ENCODE peak calls at places on chromosomes 13 and 19, in five cellular contexts. X is DND-41, D is fibroblast of lung, M is mesendoderm, W is MM.1S. A is an unnamed sample. For H3K4me1, the result is how much of the 10 kb centered on the place peaks cover.

GRCh38 chr19:33492090-33492489 is 29.5 kb downstream of the PEPD start:
- DNase-seq in D (no peak), X (no peak), W (no peak), M (no peak), A (no peak)

GRCh38 chr19:12670159-12670928 is 3.7 kb downstream of the WDR83 start:
- DNase-seq in W (no peak), M (no peak), D (no peak), X (peak), A (no peak)

GRCh38 chr13:113118328-113119021 is 4.1 kb upstream of the F10 start:
- DNase-seq in D (no peak), M (no peak), X (no peak), W (no peak), A (no peak)

GRCh38 chr19:43782689-43783231 is 2.0 kb upstream of the KCNN4 start:
- DNase-seq in X (no peak), M (no peak), D (no peak), W (no peak), A (peak)

GRCh38 chr13:45398862-45399261 is 19.3 kb downstream of the SLC25A30 start:
- DNase-seq in M (no peak), X (no peak), D (no peak), W (no peak), A (no peak)

GRCh38 chr13:89115307-89115706 is 1444.1 kb downstream of the SLITRK5 start:
- DNase-seq in M (peak), X (no peak), D (no peak), W (no peak), A (no peak)

GRCh38 chr13:91647361-91647970 is 249.0 kb downstream of the GPC5 start:
- DNase-seq in X (peak), W (no peak), M (peak), D (peak), A (peak)

GRCh38 chr13:99313473-99313872 is 6.3 kb upstream of the GPR183 start:
- DNase-seq in D (no peak), X (no peak), M (peak), W (no peak), A (no peak)

GRCh38 chr13:26743971-26744370 is 16.6 kb downstream of the GPR12 start:
- DNase-seq in D (no peak), M (no peak), W (no peak), X (no peak), A (no peak)

DNA sequence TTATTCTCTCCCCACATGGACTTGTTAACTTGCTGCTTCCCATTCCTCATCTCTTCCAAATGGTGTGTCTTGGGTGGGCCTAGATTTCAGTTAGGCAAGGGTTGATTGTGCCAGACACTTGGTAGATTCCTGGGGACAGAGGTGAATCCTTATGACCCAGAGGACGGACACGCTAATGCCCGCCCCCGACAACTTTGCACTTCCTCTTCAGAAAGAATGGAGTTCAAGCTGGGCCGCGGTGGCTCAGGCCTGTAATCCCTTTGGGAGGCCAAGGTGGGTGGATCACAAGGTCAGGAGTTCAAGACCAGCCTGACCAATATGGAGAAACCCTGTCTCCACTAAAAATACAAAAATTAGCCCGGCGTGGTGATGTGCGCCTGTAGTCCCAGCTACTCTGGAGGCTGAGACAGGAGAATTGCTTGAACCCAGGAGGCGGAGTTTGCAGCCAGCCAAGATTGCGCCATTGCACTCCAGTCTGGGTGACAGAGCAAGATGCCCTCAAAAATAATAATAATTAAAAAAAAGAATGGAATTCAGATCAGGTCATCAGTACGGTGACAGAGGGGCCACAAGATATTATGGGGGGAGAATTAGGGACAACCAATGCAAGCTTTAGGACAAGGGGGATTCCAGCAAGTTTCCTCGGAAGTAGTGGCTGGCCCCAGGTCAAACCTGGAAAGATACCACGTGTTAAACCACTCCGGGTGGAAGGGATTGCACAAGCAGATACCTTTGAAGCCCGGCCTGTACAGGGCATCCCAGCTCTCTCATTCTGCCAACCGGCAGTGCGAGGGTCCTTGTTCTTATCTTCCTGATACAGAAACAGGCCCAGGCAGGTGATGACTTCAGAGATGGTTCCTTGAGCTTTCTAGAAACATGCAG is 2.7 kb downstream of the MYO9B start:
- DNase-seq in D (no peak), W (no peak), X (no peak), M (peak), A (no peak)
- H3K4me3 ChIP-seq in D (peak), W (no peak), X (no peak), M (no peak), A (no peak)

GRCh38 chr13:40600145-40600751 is 66.2 kb downstream of the FOXO1 start:
- DNase-seq in M (no peak), X (no peak), D (no peak), W (no peak), A (no peak)
- H3K4me1 ChIP-seq in M (under half), X (under half), D (under half), W (under half), A (under half)

GRCh38 chr13:65260938-65261880 is 1968.9 kb downstream of the PCDH9 start:
- DNase-seq in D (no peak), W (peak), X (no peak), M (no peak), A (no peak)
- H3K9ac ChIP-seq in D (no peak), W (peak), X (no peak), M (no peak), A (no peak)

GRCh38 chr19:2977686-2978466 is 512 bp downstream of the TLE6 start:
- DNase-seq in X (no peak), W (no peak), M (no peak), D (no peak), A (peak)
- H3K4me3 ChIP-seq in X (peak), W (no peak), M (no peak), D (peak), A (peak)